ENCODE peak calls at places on chromosome 7, in five cellular contexts. One of them, this sample, is unnamed.
A peak's percentile ranks its signal among the peaks of the same experiment; 100 is the strongest.

GRCh38 chr7:23918856-23919255 is 208.8 kb downstream of the STK31 start:
- DNase-seq in A549: no peak
- DNase-seq in AG08395: no peak
- DNase-seq in GM12865: no peak
- DNase-seq in naive thymus-derived CD4-positive, alpha-beta T cell: no peak
- DNase-seq in this sample: no peak

GRCh38 chr7:52838981-52839411 is 196.4 kb upstream of the POM121L12 start:
- DNase-seq in A549: no peak
- DNase-seq in AG08395: no peak
- DNase-seq in GM12865: no peak
- DNase-seq in naive thymus-derived CD4-positive, alpha-beta T cell: no peak
- DNase-seq in this sample: no peak

GRCh38 chr7:66768865-66769832 is 28.6 kb downstream of the RABGEF1 start:
- DNase-seq in A549: no peak
- DNase-seq in AG08395: no peak
- DNase-seq in GM12865: no peak
- DNase-seq in naive thymus-derived CD4-positive, alpha-beta T cell: no peak
- DNase-seq in this sample: no peak

GRCh38 chr7:23012797-23013714 is 874 bp downstream of the HYCC1 start:
- DNase-seq in A549: no peak
- DNase-seq in AG08395: no peak
- DNase-seq in GM12865: peak; percentile 57
- DNase-seq in naive thymus-derived CD4-positive, alpha-beta T cell: peak; percentile 13
- DNase-seq in this sample: peak; percentile 26

GRCh38 chr7:47449810-47450586 is 131.9 kb downstream of the TNS3 start:
- DNase-seq in A549: no peak
- DNase-seq in AG08395: peak; percentile 47
- DNase-seq in GM12865: no peak
- DNase-seq in naive thymus-derived CD4-positive, alpha-beta T cell: no peak
- DNase-seq in this sample: peak; percentile 72

GRCh38 chr7:157426463-157427301 is 89.9 kb downstream of the DNAJB6 start:
- DNase-seq in A549: no peak
- DNase-seq in AG08395: no peak
- DNase-seq in GM12865: no peak
- DNase-seq in naive thymus-derived CD4-positive, alpha-beta T cell: no peak
- DNase-seq in this sample: no peak

GRCh38 chr7:133481676-133482075 is 228.8 kb downstream of the EXOC4 start:
- DNase-seq in A549: peak; percentile 1
- DNase-seq in AG08395: peak; percentile 61
- DNase-seq in GM12865: no peak
- DNase-seq in naive thymus-derived CD4-positive, alpha-beta T cell: no peak
- DNase-seq in this sample: peak; percentile 36

GRCh38 chr7:100545636-100546128 is 6.7 kb downstream of the AGFG2 start:
- DNase-seq in A549: peak; percentile 91
- DNase-seq in AG08395: peak; percentile 79
- DNase-seq in GM12865: peak; percentile 91
- DNase-seq in naive thymus-derived CD4-positive, alpha-beta T cell: no peak
- DNase-seq in this sample: peak; percentile 81

GRCh38 chr7:157517782-157518513 is 181.1 kb downstream of the DNAJB6 start:
- DNase-seq in A549: no peak
- DNase-seq in AG08395: no peak
- DNase-seq in GM12865: no peak
- DNase-seq in naive thymus-derived CD4-positive, alpha-beta T cell: no peak
- DNase-seq in this sample: no peak

GRCh38 chr7:139232893-139233292 is 1.9 kb downstream of the UBN2 start:
- DNase-seq in A549: no peak
- DNase-seq in AG08395: peak; percentile 29
- DNase-seq in GM12865: peak; percentile 3
- DNase-seq in naive thymus-derived CD4-positive, alpha-beta T cell: no peak
- DNase-seq in this sample: peak; percentile 33

GRCh38 chr7:139588632-139589031 is 65.1 kb downstream of the CLEC2L start:
- DNase-seq in A549: no peak
- DNase-seq in AG08395: peak; percentile 26
- DNase-seq in GM12865: no peak
- DNase-seq in naive thymus-derived CD4-positive, alpha-beta T cell: no peak
- DNase-seq in this sample: peak; percentile 61

GRCh38 chr7:1611708-1612241 is 41.9 kb upstream of the PSMG3 start:
- DNase-seq in A549: peak; percentile 36
- DNase-seq in AG08395: peak; percentile 96
- DNase-seq in GM12865: no peak
- DNase-seq in naive thymus-derived CD4-positive, alpha-beta T cell: no peak
- DNase-seq in this sample: peak; percentile 77

GRCh38 chr7:95430864-95431263 is 4.0 kb downstream of the PON2 start:
- DNase-seq in A549: peak; percentile 98
- DNase-seq in AG08395: no peak
- DNase-seq in GM12865: no peak
- DNase-seq in naive thymus-derived CD4-positive, alpha-beta T cell: no peak
- DNase-seq in this sample: no peak

GRCh38 chr7:102872460-102872859 is 40.3 kb upstream of the LRRC17 start:
- DNase-seq in A549: peak; percentile 77
- DNase-seq in AG08395: peak; percentile 70
- DNase-seq in GM12865: no peak
- DNase-seq in naive thymus-derived CD4-positive, alpha-beta T cell: no peak
- DNase-seq in this sample: peak; percentile 53

GRCh38 chr7:48173983-48174382 is 2.7 kb downstream of the ABCA13 start:
- DNase-seq in A549: no peak
- DNase-seq in AG08395: peak; percentile 26
- DNase-seq in GM12865: no peak
- DNase-seq in naive thymus-derived CD4-positive, alpha-beta T cell: no peak
- DNase-seq in this sample: peak; percentile 29

GRCh38 chr7:70614237-70614984 is 517.5 kb upstream of the GALNT17 start:
- DNase-seq in A549: no peak
- DNase-seq in AG08395: peak; percentile 66
- DNase-seq in GM12865: peak; percentile 40
- DNase-seq in naive thymus-derived CD4-positive, alpha-beta T cell: no peak
- DNase-seq in this sample: peak; percentile 63

GRCh38 chr7:116679495-116679894 is 7.5 kb downstream of the MET start:
- DNase-seq in A549: no peak
- DNase-seq in AG08395: no peak
- DNase-seq in GM12865: peak; percentile 32
- DNase-seq in naive thymus-derived CD4-positive, alpha-beta T cell: no peak
- DNase-seq in this sample: no peak

GRCh38 chr7:157498690-157499089 is 161.9 kb downstream of the DNAJB6 start:
- DNase-seq in A549: no peak
- DNase-seq in AG08395: no peak
- DNase-seq in GM12865: no peak
- DNase-seq in naive thymus-derived CD4-positive, alpha-beta T cell: no peak
- DNase-seq in this sample: no peak

GRCh38 chr7:91248996-91249395 is 15.2 kb upstream of the FZD1 start:
- DNase-seq in A549: no peak
- DNase-seq in AG08395: peak; percentile 18
- DNase-seq in GM12865: no peak
- DNase-seq in naive thymus-derived CD4-positive, alpha-beta T cell: no peak
- DNase-seq in this sample: no peak

GRCh38 chr7:156759579-156760202 is 119.1 kb downstream of the RNF32 start:
- DNase-seq in A549: no peak
- DNase-seq in AG08395: no peak
- DNase-seq in GM12865: no peak
- DNase-seq in naive thymus-derived CD4-positive, alpha-beta T cell: no peak
- DNase-seq in this sample: no peak

GRCh38 chr7:98867271-98867701 is 2.5 kb downstream of the TMEM130 start:
- DNase-seq in A549: no peak
- DNase-seq in AG08395: peak; percentile 45
- DNase-seq in GM12865: no peak
- DNase-seq in naive thymus-derived CD4-positive, alpha-beta T cell: no peak
- DNase-seq in this sample: no peak

GRCh38 chr7:46776790-46777189 is 805.1 kb downstream of the TNS3 start:
- DNase-seq in A549: no peak
- DNase-seq in AG08395: no peak
- DNase-seq in GM12865: peak; percentile 15
- DNase-seq in naive thymus-derived CD4-positive, alpha-beta T cell: no peak
- DNase-seq in this sample: peak; percentile 22

GRCh38 chr7:40634118-40634517 is 499.3 kb downstream of the SUGCT start:
- DNase-seq in A549: no peak
- DNase-seq in AG08395: no peak
- DNase-seq in GM12865: no peak
- DNase-seq in naive thymus-derived CD4-positive, alpha-beta T cell: no peak
- DNase-seq in this sample: no peak